ENCODE peak calls at places on chromosomes 2 and 18, in four cellular contexts. F is GM23338, C is GM23248, R is HCT116. L is an unnamed sample.

GRCh38 chr2:136116111-136116812 is 1.7 kb downstream of the CXCR4 start:
- DNase-seq in C (peak; percentile 6), R (no peak), F (peak; percentile 69), L (peak; percentile 19)

GRCh38 chr2:209719034-209719433 is 52.6 kb upstream of the UNC80 start:
- DNase-seq in R (no peak), C (no peak), F (no peak), L (no peak)

GRCh38 chr2:67670704-67671300 is 273.7 kb downstream of the ETAA1 start:
- DNase-seq in F (no peak), C (no peak), R (no peak), L (no peak)

GRCh38 chr2:151302879-151303278 is 13.4 kb upstream of the NMI start:
- DNase-seq in C (peak; percentile 92), R (no peak), F (no peak), L (no peak)

GRCh38 chr2:54767921-54768320 is 44.5 kb downstream of the EML6 start:
- DNase-seq in F (no peak), C (peak; percentile 68), R (no peak), L (peak; percentile 69)

GRCh38 chr2:222561817-222562424 is 94.0 kb downstream of the FARSB start:
- DNase-seq in R (peak; percentile 39), F (peak; percentile 90), C (peak; percentile 49), L (peak; percentile 59)

GRCh38 chr2:60742419-60742818 is 13.6 kb upstream of the PAPOLG start:
- DNase-seq in R (no peak), C (no peak), F (peak; percentile 24), L (no peak)

GRCh38 chr2:11827547-11827946 is 81.1 kb downstream of the LPIN1 start:
- DNase-seq in C (no peak), R (no peak), F (no peak), L (no peak)

GRCh38 chr2:234957533-234958135 is 5.8 kb downstream of the SH3BP4 start:
- DNase-seq in R (no peak), F (no peak), C (peak; percentile 92), L (peak; percentile 88)

GRCh38 chr2:187013058-187013457 is 164.1 kb upstream of the ZSWIM2 start:
- DNase-seq in C (no peak), R (no peak), F (no peak), L (no peak)

GRCh38 chr2:174792309-174793025 is 28.2 kb upstream of the CHRNA1 start:
- DNase-seq in R (no peak), C (no peak), F (no peak), L (no peak)

GRCh38 chr2:109126501-109126860 is 2.5 kb upstream of the SH3RF3 start:
- DNase-seq in C (peak; percentile 93), R (no peak), F (no peak), L (peak; percentile 66)

GRCh38 chr2:221318751-221319150 is 253.4 kb downstream of the EPHA4 start:
- DNase-seq in F (no peak), R (no peak), C (peak; percentile 58), L (no peak)

GRCh38 chr2:228768818-228769217 is 502.3 kb downstream of the PID1 start:
- DNase-seq in R (no peak), C (peak; percentile 89), F (no peak), L (peak; percentile 72)

GRCh38 chr2:66539452-66539851 is 104.5 kb downstream of the MEIS1 start:
- DNase-seq in F (no peak), R (no peak), C (peak; percentile 68), L (peak; percentile 39)

GRCh38 chr2:46569061-46569560 is 89.7 kb downstream of the TMEM247 start:
- DNase-seq in C (no peak), R (no peak), F (no peak), L (no peak)

GRCh38 chr2:238948765-238949641 is 101.1 kb downstream of the TWIST2 start:
- DNase-seq in R (no peak), F (no peak), C (peak; percentile 87), L (peak; percentile 86)

GRCh38 chr2:123771928-123772632 is 253.0 kb upstream of the CNTNAP5 start:
- DNase-seq in R (no peak), C (no peak), F (no peak), L (peak; percentile 2)

GRCh38 chr2:174699993-174700766 is 64.1 kb downstream of the CHRNA1 start:
- DNase-seq in F (peak; percentile 72), R (peak; percentile 34), C (peak; percentile 67), L (peak; percentile 56)

GRCh38 chr18:34970106-34970505 is 71.1 kb upstream of the MAPRE2 start:
- DNase-seq in R (no peak), C (peak; percentile 49), F (no peak), L (no peak)

GRCh38 chr2:119753930-119754321 is 5.8 kb upstream of the PTPN4 start:
- DNase-seq in R (no peak), F (no peak), C (peak; percentile 67), L (no peak)

GRCh38 chr18:48777026-48777736 is 173.6 kb downstream of the SMAD7 start:
- DNase-seq in F (peak; percentile 82), R (no peak), C (peak; percentile 61), L (peak; percentile 30)

GRCh38 chr2:218626369-218626768 is 18.7 kb downstream of the PLCD4 start:
- DNase-seq in R (no peak), F (no peak), C (no peak), L (no peak)

GRCh38 chr2:211760103-211760502 is 778.5 kb downstream of the ERBB4 start:
- DNase-seq in R (no peak), C (no peak), F (no peak), L (no peak)

GRCh38 chr2:174605687-174606086 is 8.1 kb upstream of the WIPF1 start:
- DNase-seq in C (peak; percentile 76), F (peak; percentile 24), R (peak; percentile 6), L (peak; percentile 33)

GRCh38 chr2:208183526-208183925 is 6.3 kb downstream of the C2orf80 start:
- DNase-seq in F (peak; percentile 75), R (no peak), C (no peak), L (no peak)

GRCh38 chr2:72271766-72272615 is 124.3 kb upstream of the CYP26B1 start:
- DNase-seq in R (no peak), F (no peak), C (no peak), L (peak; percentile 11)

GRCh38 chr2:46445561-46445960 is 33.8 kb upstream of the TMEM247 start:
- DNase-seq in F (no peak), R (no peak), C (no peak), L (no peak)

GRCh38 chr2:113228351-113228750 is 50.4 kb downstream of the PAX8 start:
- DNase-seq in F (no peak), R (no peak), C (no peak), L (no peak)

GRCh38 chr2:172233947-172234715 is 131.4 kb upstream of the DLX2 start:
- DNase-seq in F (no peak), C (no peak), R (no peak), L (no peak)

GRCh38 chr2:172231508-172231907 is 128.8 kb upstream of the DLX2 start:
- DNase-seq in F (no peak), R (no peak), C (no peak), L (no peak)

GRCh38 chr2:172230783-172231446 is 128.2 kb upstream of the DLX2 start:
- DNase-seq in F (no peak), R (no peak), C (no peak), L (no peak)

GRCh38 chr2:172232638-172233253 is 130.0 kb upstream of the DLX2 start:
- DNase-seq in R (no peak), C (no peak), F (no peak), L (no peak)

GRCh38 chr2:172234716-172235661 is 132.3 kb upstream of the DLX2 start:
- DNase-seq in C (peak; percentile 39), R (no peak), F (peak; percentile 81), L (no peak)
- TF ChIP-seq EZH2 in C (peak; percentile 59), R (no peak), F (peak; percentile 18), L (no peak)

GRCh38 chr18:63318882-63319382 is 637 bp downstream of the BCL2 start:
- DNase-seq in R (no peak), F (no peak), C (no peak), L (no peak)
- TF ChIP-seq EZH2 in R (no peak), F (peak; percentile 37), C (no peak), L (no peak)

GRCh38 chr2:190408538-190409271 is 550 bp downstream of the MFSD6 start:
- DNase-seq in R (peak; percentile 7), F (peak; percentile 49), C (peak; percentile 55), L (peak; percentile 44)
- TF ChIP-seq EZH2 in R (no peak), F (peak; percentile 32), C (no peak), L (no peak)

GRCh38 chr2:101360229-101360628 is 27.1 kb downstream of the CREG2 start:
- DNase-seq in R (peak; percentile 75), C (peak; percentile 14), F (no peak), L (peak; percentile 89)

GRCh38 chr2:101361519-101361918 is 25.8 kb downstream of the CREG2 start:
- DNase-seq in F (no peak), C (peak; percentile 21), R (no peak), L (peak; percentile 40)

GRCh38 chr2:101361079-101361478 is 26.2 kb downstream of the CREG2 start:
- DNase-seq in R (no peak), C (no peak), F (no peak), L (no peak)

GRCh38 chr2:101357386-101357785 is 29.9 kb downstream of the CREG2 start:
- DNase-seq in F (no peak), R (no peak), C (peak; percentile 78), L (no peak)

GRCh38 chr2:101359436-101359835 is 27.9 kb downstream of the CREG2 start:
- DNase-seq in C (no peak), R (no peak), F (no peak), L (no peak)
- TF ChIP-seq EZH2 in C (no peak), R (no peak), F (no peak), L (no peak)

DNA sequence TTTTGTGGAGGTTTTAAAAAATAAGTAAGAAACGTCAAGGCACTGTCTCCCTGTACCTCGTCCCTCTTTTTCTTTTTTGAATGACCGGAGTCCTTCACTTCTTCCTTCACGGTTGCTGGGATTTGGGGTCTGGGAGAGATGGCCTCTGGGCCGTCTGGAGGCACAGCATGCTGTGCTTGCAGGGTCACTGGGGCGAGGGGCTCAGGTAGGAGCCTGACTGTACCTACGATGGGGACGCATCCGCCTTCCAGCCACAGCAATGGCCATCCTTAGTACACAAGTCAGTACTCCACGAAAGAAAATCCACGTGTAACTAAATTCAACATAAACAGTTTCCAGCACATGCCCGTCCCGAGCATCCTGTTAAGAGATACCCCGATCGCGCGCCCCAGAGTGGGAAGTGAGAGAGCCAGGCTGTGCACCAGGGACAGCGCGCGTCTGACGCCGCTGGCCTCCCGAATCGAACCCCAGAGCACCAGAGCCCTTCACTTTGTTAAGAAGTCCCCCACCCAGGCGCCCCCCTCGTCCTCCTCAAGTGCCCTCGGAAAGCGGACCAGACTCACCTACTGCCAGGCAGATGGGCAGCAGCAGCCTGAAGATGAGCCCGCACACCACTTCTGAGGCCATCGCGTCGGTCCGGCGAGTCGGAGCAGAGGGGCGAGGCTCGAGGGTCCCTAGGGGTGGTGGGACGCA is 1.3 kb downstream of the PIEZO2 start:
- DNase-seq in F (peak; percentile 47), R (no peak), C (peak; percentile 22), L (no peak)
- TF ChIP-seq EZH2 in F (peak; percentile 72), R (no peak), C (peak; percentile 91), L (no peak)

GRCh38 chr18:37276111-37276510 is 289.5 kb downstream of the CELF4 start:
- DNase-seq in R (no peak), F (no peak), C (no peak), L (no peak)
- TF ChIP-seq EZH2 in R (no peak), F (no peak), C (no peak), L (no peak)

GRCh38 chr2:20666364-20667150 is at the start of gene GDF7:
- DNase-seq in C (no peak), F (peak; percentile 74), R (no peak), L (no peak)
- TF ChIP-seq EZH2 in C (peak; percentile 84), F (peak; percentile 84), R (no peak), L (peak; percentile 89)

GRCh38 chr2:84519332-84519957 is 3.1 kb downstream of the DNAH6 start:
- DNase-seq in R (no peak), C (no peak), F (no peak), L (no peak)

GRCh38 chr2:84515788-84516187 is 510 bp upstream of the DNAH6 start:
- DNase-seq in R (no peak), F (no peak), C (no peak), L (no peak)

GRCh38 chr2:84516234-84516986 is at the start of gene DNAH6:
- DNase-seq in R (peak; percentile 66), C (peak; percentile 99), F (peak; percentile 98), L (peak; percentile 75)
- TF ChIP-seq EZH2 in R (no peak), C (no peak), F (no peak), L (no peak)